ENCODE peak calls at places on chromosomes 3 and 15, in four cellular contexts. Y is colonic mucosa, X is neural progenitor cell, A is HepG2. O is an unnamed sample.

GRCh38 chr3:195259146-195259563 is 11.8 kb downstream of the XXYLT1 start:
- DNase-seq in Y (no peak), X (no peak), A (no peak), O (no peak)

GRCh38 chr3:50318163-50318562 is 4.4 kb downstream of the HYAL2 start:
- DNase-seq in Y (no peak), X (no peak), A (no peak), O (no peak)

GRCh38 chr3:126446791-126447190 is 28.9 kb downstream of the ZXDC start:
- DNase-seq in Y (peak; percentile 9), X (no peak), A (no peak), O (no peak)

GRCh38 chr15:80875568-80875967 is 96.4 kb downstream of the CEMIP start:
- DNase-seq in Y (no peak), X (no peak), A (no peak), O (no peak)

GRCh38 chr15:31040611-31041010 is 49.2 kb upstream of the MTMR10 start:
- DNase-seq in Y (no peak), X (no peak), A (no peak), O (no peak)

GRCh38 chr15:68303560-68304436 is 26.3 kb downstream of the FEM1B start:
- DNase-seq in Y (peak; percentile 9), X (no peak), A (no peak), O (no peak)

GRCh38 chr3:13077431-13078157 is 4.4 kb upstream of the IQSEC1 start:
- DNase-seq in Y (no peak), X (no peak), A (no peak), O (no peak)

GRCh38 chr3:30232142-30232541 is 374.3 kb upstream of the TGFBR2 start:
- DNase-seq in Y (no peak), X (no peak), A (no peak), O (no peak)

GRCh38 chr3:107065094-107065861 is 312.0 kb upstream of the CCDC54 start:
- DNase-seq in Y (no peak), X (no peak), A (no peak), O (no peak)

GRCh38 chr3:156997351-156997750 is 162.6 kb downstream of the CCNL1 start:
- DNase-seq in Y (no peak), X (no peak), A (no peak), O (no peak)

GRCh38 chr15:61841461-61841860 is 218.8 kb downstream of the VPS13C start:
- DNase-seq in Y (no peak), X (no peak), A (no peak), O (no peak)

GRCh38 chr3:157487339-157487738 is 15.9 kb downstream of the VEPH1 start:
- DNase-seq in Y (no peak), X (no peak), A (no peak), O (no peak)

GRCh38 chr3:49805367-49805782 is 2.3 kb downstream of the INKA1 start:
- DNase-seq in Y (peak; percentile 32), X (no peak), A (no peak), O (no peak)

GRCh38 chr15:27486036-27486435 is 515.1 kb downstream of the GABRG3 start:
- DNase-seq in Y (no peak), X (no peak), A (no peak), O (no peak)

GRCh38 chr15:80010131-80010673 is 39.2 kb upstream of the BCL2A1 start:
- DNase-seq in Y (no peak), X (no peak), A (no peak), O (no peak)

GRCh38 chr15:64915518-64916227 is 4.0 kb downstream of the ANKDD1A start:
- DNase-seq in Y (no peak), X (no peak), A (no peak), O (no peak)

GRCh38 chr15:23064156-23064555 is 24.8 kb upstream of the TUBGCP5 start:
- DNase-seq in Y (no peak), X (no peak), A (no peak), O (no peak)

DNA sequence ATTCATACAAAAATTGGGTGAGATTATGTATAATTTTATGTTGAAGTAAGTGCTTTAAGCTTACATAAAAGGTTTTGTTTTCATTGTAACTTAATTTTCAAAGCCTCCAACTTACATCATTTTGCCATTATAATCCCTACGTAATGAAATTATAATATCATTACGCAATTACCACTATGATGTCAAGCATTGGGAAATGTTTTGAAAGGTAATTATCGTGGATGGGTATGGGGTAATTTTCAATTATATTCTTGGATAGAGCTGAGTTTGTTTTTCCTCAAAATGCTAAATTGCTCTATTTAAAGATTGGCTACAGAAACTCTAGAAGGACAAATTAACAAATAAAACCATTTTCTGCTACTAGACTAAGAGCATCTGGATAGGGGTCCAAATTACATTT is 80.2 kb upstream of the FAM3D start:
- DNase-seq in Y (no peak), X (no peak), A (no peak), O (no peak)
- H3K27me3 ChIP-seq in Y (no peaks in the 10 kb centered on the region), X (no peaks in the 10 kb centered on the region), A (no peaks in the 10 kb centered on the region), O (no peaks in the 10 kb centered on the region)

DNA sequence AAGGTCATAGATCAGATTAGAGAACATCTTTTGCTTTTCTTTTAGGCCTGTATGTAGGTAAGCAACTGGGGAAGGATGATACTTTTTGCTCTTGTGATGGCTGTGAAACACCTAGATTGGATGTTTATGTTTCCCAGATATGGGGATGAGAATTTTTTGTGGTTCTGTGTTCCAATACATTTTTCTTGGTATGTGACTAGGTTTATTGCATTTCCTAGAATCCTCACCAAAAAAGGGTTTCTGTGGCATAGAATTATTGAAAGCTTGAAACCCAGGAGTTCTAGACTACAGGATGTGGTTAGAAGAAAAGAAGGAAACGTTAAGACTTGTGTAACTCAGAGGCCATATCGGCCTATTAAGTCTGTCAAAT is 25.8 kb downstream of the OXNAD1 start:
- DNase-seq in Y (no peak), X (no peak), A (no peak), O (peak; percentile 48)
- H3K27ac ChIP-seq in Y (no peak overlapping the region), X (no peak overlapping the region), A (no peak overlapping the region), O (no peak overlapping the region)

GRCh38 chr3:37216597-37217097 is 42.3 kb upstream of the LRRFIP2 start:
- DNase-seq in Y (no peak), X (no peak), A (no peak), O (no peak)
- H3K9me3 ChIP-seq in Y (no peaks in the 10 kb centered on the region), X (no peaks in the 10 kb centered on the region), A (no peaks in the 10 kb centered on the region), O (no peaks in the 10 kb centered on the region)

GRCh38 chr15:101148166-101148880 is 103.5 kb downstream of the CHSY1 start:
- DNase-seq in Y (no peak), X (no peak), A (no peak), O (no peak)

GRCh38 chr15:101146118-101146702 is 105.6 kb downstream of the CHSY1 start:
- DNase-seq in Y (no peak), X (no peak), A (no peak), O (no peak)

GRCh38 chr15:101145362-101145761 is 106.5 kb downstream of the CHSY1 start:
- DNase-seq in Y (no peak), X (no peak), A (peak; percentile 28), O (no peak)

GRCh38 chr15:101148881-101149664 is 102.8 kb downstream of the CHSY1 start:
- DNase-seq in Y (no peak), X (no peak), A (no peak), O (no peak)

GRCh38 chr15:101147181-101147580 is 104.7 kb downstream of the CHSY1 start:
- DNase-seq in Y (no peak), X (no peak), A (no peak), O (no peak)
- H3K27me3 ChIP-seq in Y (no peaks in the 10 kb centered on the region), X (no peaks in the 10 kb centered on the region), A (no peaks in the 10 kb centered on the region), O (no peaks in the 10 kb centered on the region)

DNA sequence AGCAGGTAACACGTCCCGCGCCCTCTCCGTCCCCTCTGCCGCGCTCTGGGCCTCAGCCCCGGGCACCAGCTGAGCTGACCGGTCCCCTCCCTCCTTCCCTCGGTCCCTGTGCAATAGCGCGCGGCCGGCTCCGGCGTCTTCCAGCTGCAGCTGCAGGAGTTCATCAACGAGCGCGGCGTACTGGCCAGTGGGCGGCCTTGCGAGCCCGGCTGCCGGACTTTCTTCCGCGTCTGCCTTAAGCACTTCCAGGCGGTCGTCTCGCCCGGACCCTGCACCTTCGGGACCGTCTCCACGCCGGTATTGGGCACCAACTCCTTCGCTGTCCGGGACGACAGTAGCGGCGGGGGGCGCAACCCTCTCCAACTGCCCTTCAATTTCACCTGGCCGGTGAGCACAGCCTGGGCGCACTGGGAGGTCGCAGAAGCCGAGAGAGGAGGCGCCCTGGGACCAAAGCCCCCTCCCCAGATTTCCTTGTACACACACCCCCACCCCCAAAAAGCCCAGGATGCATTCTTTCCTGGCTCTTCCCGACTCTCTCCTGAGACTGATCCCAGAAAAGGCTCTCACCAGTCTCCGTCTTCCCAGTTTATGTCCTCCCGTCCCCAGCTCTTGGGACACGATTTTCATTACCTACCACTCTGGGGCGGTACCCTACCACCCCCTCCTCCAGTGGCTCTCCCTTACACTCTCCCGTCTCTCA is 740 bp downstream of the DLL4 start:
- DNase-seq in Y (peak; percentile 62), X (peak; percentile 91), A (no peak), O (no peak)
- H3K27ac ChIP-seq in Y (peak overlapping the region; percentile 42), X (no peak overlapping the region), A (no peak overlapping the region), O (peak overlapping the region; percentile 32)

DNA sequence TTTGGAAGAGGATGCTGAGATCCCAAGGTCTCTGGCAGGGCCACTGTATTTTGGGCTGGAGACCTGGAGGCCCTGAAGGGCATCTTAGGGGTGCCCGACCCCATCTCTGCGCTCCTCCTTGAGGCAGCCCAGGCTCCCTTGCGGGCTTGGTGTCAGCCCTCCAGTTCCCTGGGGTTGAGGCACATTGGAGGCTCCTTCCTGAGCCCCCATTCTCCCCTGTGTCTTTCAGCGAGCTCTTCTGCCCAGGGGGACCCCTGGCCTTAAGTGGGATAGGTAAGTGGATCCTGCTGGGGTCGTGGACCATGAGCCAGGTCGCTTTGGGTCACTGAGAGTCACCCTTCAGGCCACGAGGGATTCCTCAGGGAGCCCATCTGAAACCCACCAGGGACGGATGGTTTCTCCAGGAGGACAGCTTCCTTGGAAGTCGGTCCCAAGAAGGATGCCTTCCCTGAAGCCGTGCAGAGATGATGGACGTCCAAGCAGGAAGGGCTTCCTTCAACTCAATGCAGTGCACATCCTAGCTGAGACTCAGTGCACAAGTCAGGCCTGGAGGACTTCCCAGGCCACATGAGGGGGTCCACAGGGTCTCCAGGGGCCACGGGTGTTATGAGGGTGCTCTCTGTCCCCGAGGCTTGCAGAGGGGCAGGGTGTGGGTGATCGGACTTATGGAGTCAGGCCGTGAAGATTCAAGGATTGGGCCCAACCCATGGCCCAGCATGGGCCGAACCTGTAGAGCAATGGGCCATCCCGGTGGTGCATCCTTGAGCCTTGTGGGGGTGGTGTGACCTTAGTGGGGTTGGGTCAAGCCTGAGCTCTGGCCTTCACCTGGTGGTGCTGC is 224.3 kb downstream of the SNRPN start:
- DNase-seq in Y (no peak), X (no peak), A (no peak), O (no peak)
- H3K9me3 ChIP-seq in Y (no peaks in the 10 kb centered on the region), X (no peaks in the 10 kb centered on the region), A (peaks cover 100% of the 10 kb centered on the region), O (peaks cover 6% of the 10 kb centered on the region)

DNA sequence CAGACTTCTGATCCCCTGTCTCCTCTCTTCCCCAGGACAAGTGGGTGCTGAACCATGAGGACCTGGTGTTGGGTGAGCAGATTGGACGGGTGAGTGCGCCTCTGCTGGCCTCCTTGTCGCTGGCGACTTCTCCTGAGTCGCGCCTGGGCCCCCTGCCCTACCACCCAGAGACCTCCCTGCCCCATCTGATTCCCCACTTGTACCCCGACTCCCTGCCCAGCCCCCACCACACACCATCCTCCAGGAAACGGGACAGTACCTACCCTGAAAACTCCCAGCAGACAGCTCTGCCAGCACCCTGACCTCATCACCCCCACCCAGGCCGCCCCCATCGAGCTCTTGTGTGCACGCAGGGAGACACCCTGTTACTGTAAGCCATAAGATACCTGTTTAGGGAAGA is 7.7 kb downstream of the FES start:
- DNase-seq in Y (no peak), X (no peak), A (no peak), O (no peak)
- H3K27me3 ChIP-seq in Y (no peaks in the 10 kb centered on the region), X (no peaks in the 10 kb centered on the region), A (peaks cover 7% of the 10 kb centered on the region), O (no peaks in the 10 kb centered on the region)